ENCODE peak calls at places on chromosome 6, in six cellular contexts. F is GM23248, W is fibroblast of lung, X is endothelial cell of umbilical vein, U is HCT116, G is mammary epithelial cell. M is an unnamed sample.

GRCh38 chr6:163834226-163834970 is 419.9 kb downstream of the QKI start:
- DNase-seq in F (no peak), W (no peak), X (no peak), U (no peak), G (no peak), M (no peak)

GRCh38 chr6:7545509-7546369 is 4.3 kb downstream of the DSP start:
- DNase-seq in F (peak; percentile 35), W (peak; percentile 16), X (no peak), U (no peak), G (peak; percentile 85), M (no peak)

GRCh38 chr6:6856538-6857523 is 250.9 kb upstream of the RREB1 start:
- DNase-seq in F (peak; percentile 63), W (no peak), X (no peak), U (no peak), G (peak; percentile 53), M (no peak)

GRCh38 chr6:168005796-168006195 is 8.3 kb downstream of the KIF25 start:
- DNase-seq in F (no peak), W (no peak), X (no peak), U (no peak), G (no peak), M (no peak)

GRCh38 chr6:137910424-137910834 is 43.4 kb downstream of the TNFAIP3 start:
- DNase-seq in F (peak; percentile 54), W (peak; percentile 66), X (no peak), U (no peak), G (no peak), M (no peak)

GRCh38 chr6:106773482-106773881 is 144.1 kb downstream of the QRSL1 start:
- DNase-seq in F (no peak), W (no peak), X (no peak), U (no peak), G (peak; percentile 89), M (no peak)

GRCh38 chr6:90468080-90468479 is 118.8 kb downstream of the MAP3K7 start:
- DNase-seq in F (peak; percentile 29), W (peak; percentile 83), X (no peak), U (no peak), G (peak; percentile 78), M (no peak)

GRCh38 chr6:163837681-163838431 is 423.3 kb downstream of the QKI start:
- DNase-seq in F (peak; percentile 12), W (peak; percentile 56), X (no peak), U (no peak), G (no peak), M (no peak)

GRCh38 chr6:98843274-98844243 is 9.2 kb downstream of the POU3F2 start:
- DNase-seq in F (no peak), W (peak; percentile 39), X (no peak), U (no peak), G (no peak), M (no peak)

GRCh38 chr6:47111685-47112084 is 69.6 kb upstream of the ADGRF1 start:
- DNase-seq in F (no peak), W (peak; percentile 56), X (peak; percentile 58), U (no peak), G (peak; percentile 56), M (no peak)

GRCh38 chr6:36716476-36717093 is 19.0 kb downstream of the RAB44 start:
- DNase-seq in F (no peak), W (no peak), X (no peak), U (no peak), G (no peak), M (no peak)

GRCh38 chr6:114343782-114344144 is 940 bp upstream of the HS3ST5 start:
- DNase-seq in F (no peak), W (no peak), X (no peak), U (no peak), G (no peak), M (no peak)
- TF ChIP-seq EZH2 in F (no peak), W (no peak), X (peak; percentile 39), U (no peak), G (no peak), M (no peak)

GRCh38 chr6:88380083-88380482 is 213.9 kb upstream of the CNR1 start:
- DNase-seq in F (peak; percentile 85), W (peak; percentile 86), X (peak; percentile 94), U (no peak), G (peak; percentile 77), M (no peak)
- H3K27ac ChIP-seq in F (peak overlapping the region; percentile 30), W (no peak overlapping the region), X (peak overlapping the region; percentile 68), U (no peak overlapping the region), G (no peak overlapping the region), M (no peak overlapping the region)

DNA sequence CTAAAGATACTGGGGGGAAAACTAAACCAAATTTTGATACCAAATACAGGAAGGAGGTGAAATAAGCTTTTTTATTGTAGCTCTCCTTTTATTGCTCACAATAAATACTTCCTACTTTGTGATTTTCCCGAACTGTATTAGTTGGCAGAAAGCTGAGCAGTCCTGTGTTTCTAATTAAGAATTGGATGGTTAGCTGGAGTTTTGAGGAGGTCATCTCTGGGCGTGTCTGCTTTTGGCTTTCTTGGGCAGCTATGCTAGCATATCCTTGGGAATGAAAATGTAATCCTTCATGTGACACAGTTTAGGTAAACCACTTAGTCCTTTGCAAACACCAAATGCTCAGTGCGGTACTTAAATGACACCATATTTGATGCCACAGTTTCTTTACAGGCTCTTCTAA is 67.5 kb downstream of the MTHFD1L start:
- DNase-seq in F (peak; percentile 91), W (peak; percentile 51), X (no peak), U (no peak), G (no peak), M (no peak)
- H3K9ac ChIP-seq in F (peak overlapping the region; percentile 58), W (no peak overlapping the region), X (no peak overlapping the region), U (no peak overlapping the region), G (no peak overlapping the region), M (no peak overlapping the region)

DNA sequence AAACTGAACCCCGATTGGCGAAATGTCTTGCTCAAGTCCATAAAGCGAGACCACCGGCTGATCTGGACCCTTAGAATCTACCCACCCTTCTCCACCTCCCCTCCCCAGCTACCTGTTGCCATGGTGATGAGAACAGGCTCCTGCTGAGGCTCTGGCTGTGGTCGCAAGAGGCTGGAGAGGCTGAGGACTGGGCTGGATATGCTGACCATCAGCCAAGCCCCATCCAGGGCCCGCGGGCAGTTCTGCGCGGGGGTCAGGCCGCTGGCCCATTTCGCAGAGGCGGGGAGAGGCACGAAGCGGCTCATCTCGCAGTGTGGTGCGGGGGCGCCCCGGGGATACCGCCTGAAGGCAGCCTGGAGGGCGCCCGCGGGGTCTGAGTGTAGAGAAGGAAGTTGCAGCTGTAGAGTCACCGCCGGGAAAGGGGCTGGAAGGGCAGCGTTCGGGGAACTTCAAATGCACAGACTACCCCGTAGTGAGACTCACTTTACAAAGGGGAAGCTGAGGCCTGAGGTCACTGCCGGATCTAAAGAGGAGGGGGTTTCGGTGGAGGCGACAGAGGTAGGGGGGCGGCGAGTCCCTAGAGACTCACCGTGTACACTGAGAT is 671 bp downstream of the TAPBP start:
- DNase-seq in F (peak; percentile 80), W (peak; percentile 36), X (peak; percentile 49), U (no peak), G (peak; percentile 37), M (no peak)
- TF ChIP-seq EZH2 in F (no peak), W (no peak), X (no peak), U (no peak), G (no peak), M (no peak)

GRCh38 chr6:28867078-28867414 is 56.7 kb downstream of the TRIM27 start:
- DNase-seq in F (peak; percentile 42), W (peak; percentile 23), X (no peak), U (no peak), G (no peak), M (no peak)
- H3K27ac ChIP-seq in F (no peak overlapping the region), W (no peak overlapping the region), X (no peak overlapping the region), U (no peak overlapping the region), G (no peak overlapping the region), M (peak overlapping the region; percentile 93)

GRCh38 chr6:31617010-31617409 is 2.0 kb downstream of the AIF1 start:
- DNase-seq in F (no peak), W (no peak), X (no peak), U (no peak), G (peak; percentile 67), M (no peak)
- H3K9ac ChIP-seq in F (no peak overlapping the region), W (no peak overlapping the region), X (no peak overlapping the region), U (no peak overlapping the region), G (no peak overlapping the region), M (no peak overlapping the region)

GRCh38 chr6:50721978-50722377 is 8.7 kb downstream of the TFAP2D start:
- DNase-seq in F (no peak), W (no peak), X (no peak), U (no peak), G (no peak), M (no peak)

GRCh38 chr6:50720623-50721022 is 7.3 kb downstream of the TFAP2D start:
- DNase-seq in F (peak; percentile 37), W (no peak), X (peak; percentile 5), U (no peak), G (peak; percentile 22), M (no peak)

GRCh38 chr6:50722829-50723562 is 9.7 kb downstream of the TFAP2D start:
- DNase-seq in F (no peak), W (no peak), X (no peak), U (no peak), G (no peak), M (no peak)

GRCh38 chr6:50718566-50718965 is 5.2 kb downstream of the TFAP2D start:
- DNase-seq in F (no peak), W (no peak), X (no peak), U (no peak), G (no peak), M (no peak)

GRCh38 chr6:50724381-50725124 is 11.2 kb downstream of the TFAP2D start:
- DNase-seq in F (no peak), W (no peak), X (no peak), U (no peak), G (no peak), M (no peak)
- TF ChIP-seq EZH2 in F (no peak), W (no peak), X (no peak), U (no peak), G (no peak), M (no peak)

DNA sequence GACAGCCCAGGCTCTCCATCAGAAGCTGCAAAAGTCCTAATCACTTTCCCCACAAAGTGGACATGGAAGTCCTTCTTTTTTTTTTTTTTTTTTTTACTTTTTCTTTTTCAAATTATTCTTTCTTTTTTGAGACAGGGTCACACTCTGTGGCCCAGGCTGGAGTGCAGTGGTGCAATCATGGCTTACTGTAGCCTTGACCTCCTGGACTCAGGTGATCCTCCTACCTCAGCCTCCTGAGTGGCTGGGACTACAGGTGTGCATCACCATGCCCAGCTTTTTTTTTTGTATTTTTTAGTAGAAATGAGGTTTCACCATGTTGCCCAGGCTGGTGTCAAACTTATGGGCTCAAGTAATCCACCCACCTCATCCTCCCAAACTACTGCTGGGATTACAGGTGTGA is 29.0 kb upstream of the AKIRIN2 start:
- DNase-seq in F (no peak), W (no peak), X (no peak), U (no peak), G (no peak), M (no peak)
- H3K27ac ChIP-seq in F (no peak overlapping the region), W (no peak overlapping the region), X (no peak overlapping the region), U (no peak overlapping the region), G (peak overlapping the region; percentile 92), M (no peak overlapping the region)

M was measured in SK-N-MC.